ENCODE peak calls at places on chromosomes 11 and 22, in ten cellular contexts. One of them, this sample, is unnamed.

GRCh38 chr11:76787911-76788596 is 4.9 kb downstream of the TSKU start:
- DNase-seq in fibroblast of the aortic adventitia: peak; percentile 64
- DNase-seq in neural progenitor cell: no peak
- DNase-seq in OCI-M1: peak; percentile 85
- DNase-seq in SJSA1: no peak
- DNase-seq in left ventricle myocardium inferior: no peak
- DNase-seq in amygdala: no peak
- DNase-seq in neural crest cell: no peak
- DNase-seq in activated CD4-positive, alpha-beta T cell treated with anti-CD3 and anti-CD28 coated beads, Interleukin-2, amount 50 U/mL, for 24 hours: no peak
- DNase-seq in stimulated activated effector memory CD8-positive, alpha-beta T cell treated with anti-CD3 and anti-CD28 coated beads, Interleukin-12 subunit alpha, Interleukin-12 subunit beta, amount 100 ng/mL, for 72 hours: no peak
- DNase-seq in this sample: peak; percentile 47

GRCh38 chr11:398826-399225 is 4.8 kb downstream of the PKP3 start:
- DNase-seq in fibroblast of the aortic adventitia: peak; percentile 17
- DNase-seq in neural progenitor cell: no peak
- DNase-seq in OCI-M1: no peak
- DNase-seq in SJSA1: no peak
- DNase-seq in left ventricle myocardium inferior: no peak
- DNase-seq in amygdala: no peak
- DNase-seq in neural crest cell: no peak
- DNase-seq in activated CD4-positive, alpha-beta T cell treated with anti-CD3 and anti-CD28 coated beads, Interleukin-2, amount 50 U/mL, for 24 hours: no peak
- DNase-seq in stimulated activated effector memory CD8-positive, alpha-beta T cell treated with anti-CD3 and anti-CD28 coated beads, Interleukin-12 subunit alpha, Interleukin-12 subunit beta, amount 100 ng/mL, for 72 hours: no peak
- DNase-seq in this sample: no peak

GRCh38 chr11:64157987-64158386 is 7.9 kb downstream of the MACROD1 start:
- DNase-seq in fibroblast of the aortic adventitia: no peak
- DNase-seq in neural progenitor cell: no peak
- DNase-seq in OCI-M1: no peak
- DNase-seq in SJSA1: no peak
- DNase-seq in left ventricle myocardium inferior: no peak
- DNase-seq in amygdala: no peak
- DNase-seq in neural crest cell: no peak
- DNase-seq in activated CD4-positive, alpha-beta T cell treated with anti-CD3 and anti-CD28 coated beads, Interleukin-2, amount 50 U/mL, for 24 hours: no peak
- DNase-seq in stimulated activated effector memory CD8-positive, alpha-beta T cell treated with anti-CD3 and anti-CD28 coated beads, Interleukin-12 subunit alpha, Interleukin-12 subunit beta, amount 100 ng/mL, for 72 hours: no peak
- DNase-seq in this sample: no peak

GRCh38 chr11:102446606-102447005 is 6.0 kb downstream of the TMEM123 start:
- DNase-seq in fibroblast of the aortic adventitia: peak; percentile 55
- DNase-seq in neural progenitor cell: no peak
- DNase-seq in OCI-M1: no peak
- DNase-seq in SJSA1: peak; percentile 58
- DNase-seq in left ventricle myocardium inferior: no peak
- DNase-seq in amygdala: no peak
- DNase-seq in neural crest cell: no peak
- DNase-seq in activated CD4-positive, alpha-beta T cell treated with anti-CD3 and anti-CD28 coated beads, Interleukin-2, amount 50 U/mL, for 24 hours: no peak
- DNase-seq in stimulated activated effector memory CD8-positive, alpha-beta T cell treated with anti-CD3 and anti-CD28 coated beads, Interleukin-12 subunit alpha, Interleukin-12 subunit beta, amount 100 ng/mL, for 72 hours: no peak
- DNase-seq in this sample: no peak

GRCh38 chr11:20070459-20070858 is 89.8 kb downstream of the DBX1 start:
- DNase-seq in fibroblast of the aortic adventitia: no peak
- DNase-seq in neural progenitor cell: no peak
- DNase-seq in OCI-M1: no peak
- DNase-seq in SJSA1: peak; percentile 57
- DNase-seq in left ventricle myocardium inferior: no peak
- DNase-seq in amygdala: no peak
- DNase-seq in neural crest cell: no peak
- DNase-seq in activated CD4-positive, alpha-beta T cell treated with anti-CD3 and anti-CD28 coated beads, Interleukin-2, amount 50 U/mL, for 24 hours: no peak
- DNase-seq in stimulated activated effector memory CD8-positive, alpha-beta T cell treated with anti-CD3 and anti-CD28 coated beads, Interleukin-12 subunit alpha, Interleukin-12 subunit beta, amount 100 ng/mL, for 72 hours: no peak
- DNase-seq in this sample: no peak

GRCh38 chr22:46007003-46007847 is 30.3 kb upstream of the WNT7B start:
- DNase-seq in fibroblast of the aortic adventitia: peak; percentile 81
- DNase-seq in neural progenitor cell: no peak
- DNase-seq in OCI-M1: no peak
- DNase-seq in SJSA1: peak; percentile 90
- DNase-seq in left ventricle myocardium inferior: peak; percentile 63
- DNase-seq in amygdala: no peak
- DNase-seq in neural crest cell: no peak
- DNase-seq in activated CD4-positive, alpha-beta T cell treated with anti-CD3 and anti-CD28 coated beads, Interleukin-2, amount 50 U/mL, for 24 hours: no peak
- DNase-seq in stimulated activated effector memory CD8-positive, alpha-beta T cell treated with anti-CD3 and anti-CD28 coated beads, Interleukin-12 subunit alpha, Interleukin-12 subunit beta, amount 100 ng/mL, for 72 hours: no peak
- DNase-seq in this sample: peak; percentile 62

GRCh38 chr11:6855971-6856542 is 6.8 kb upstream of the OR10A2 start:
- DNase-seq in fibroblast of the aortic adventitia: peak; percentile 68
- DNase-seq in neural progenitor cell: peak; percentile 60
- DNase-seq in OCI-M1: peak; percentile 12
- DNase-seq in SJSA1: no peak
- DNase-seq in left ventricle myocardium inferior: no peak
- DNase-seq in amygdala: no peak
- DNase-seq in neural crest cell: no peak
- DNase-seq in activated CD4-positive, alpha-beta T cell treated with anti-CD3 and anti-CD28 coated beads, Interleukin-2, amount 50 U/mL, for 24 hours: no peak
- DNase-seq in stimulated activated effector memory CD8-positive, alpha-beta T cell treated with anti-CD3 and anti-CD28 coated beads, Interleukin-12 subunit alpha, Interleukin-12 subunit beta, amount 100 ng/mL, for 72 hours: no peak
- DNase-seq in this sample: peak; percentile 30

GRCh38 chr11:124829986-124830385 is 29.8 kb upstream of the MSANTD2 start:
- DNase-seq in fibroblast of the aortic adventitia: peak; percentile 29
- DNase-seq in neural progenitor cell: no peak
- DNase-seq in OCI-M1: no peak
- DNase-seq in SJSA1: no peak
- DNase-seq in left ventricle myocardium inferior: no peak
- DNase-seq in amygdala: no peak
- DNase-seq in neural crest cell: no peak
- DNase-seq in activated CD4-positive, alpha-beta T cell treated with anti-CD3 and anti-CD28 coated beads, Interleukin-2, amount 50 U/mL, for 24 hours: no peak
- DNase-seq in stimulated activated effector memory CD8-positive, alpha-beta T cell treated with anti-CD3 and anti-CD28 coated beads, Interleukin-12 subunit alpha, Interleukin-12 subunit beta, amount 100 ng/mL, for 72 hours: no peak
- DNase-seq in this sample: no peak

GRCh38 chr11:113664981-113665710 is 41.0 kb downstream of the TMPRSS5 start:
- DNase-seq in fibroblast of the aortic adventitia: no peak
- DNase-seq in neural progenitor cell: no peak
- DNase-seq in OCI-M1: peak; percentile 98
- DNase-seq in SJSA1: peak; percentile 53
- DNase-seq in left ventricle myocardium inferior: no peak
- DNase-seq in amygdala: no peak
- DNase-seq in neural crest cell: no peak
- DNase-seq in activated CD4-positive, alpha-beta T cell treated with anti-CD3 and anti-CD28 coated beads, Interleukin-2, amount 50 U/mL, for 24 hours: no peak
- DNase-seq in stimulated activated effector memory CD8-positive, alpha-beta T cell treated with anti-CD3 and anti-CD28 coated beads, Interleukin-12 subunit alpha, Interleukin-12 subunit beta, amount 100 ng/mL, for 72 hours: no peak
- DNase-seq in this sample: no peak

GRCh38 chr11:10550988-10551657 is 10.1 kb upstream of the RNF141 start:
- DNase-seq in fibroblast of the aortic adventitia: no peak
- DNase-seq in neural progenitor cell: no peak
- DNase-seq in OCI-M1: no peak
- DNase-seq in SJSA1: no peak
- DNase-seq in left ventricle myocardium inferior: no peak
- DNase-seq in amygdala: no peak
- DNase-seq in neural crest cell: no peak
- DNase-seq in activated CD4-positive, alpha-beta T cell treated with anti-CD3 and anti-CD28 coated beads, Interleukin-2, amount 50 U/mL, for 24 hours: no peak
- DNase-seq in stimulated activated effector memory CD8-positive, alpha-beta T cell treated with anti-CD3 and anti-CD28 coated beads, Interleukin-12 subunit alpha, Interleukin-12 subunit beta, amount 100 ng/mL, for 72 hours: no peak
- DNase-seq in this sample: no peak

GRCh38 chr22:17095538-17095937 is 10.7 kb downstream of the IL17RA start:
- DNase-seq in fibroblast of the aortic adventitia: peak; percentile 14
- DNase-seq in neural progenitor cell: peak; percentile 45
- DNase-seq in OCI-M1: no peak
- DNase-seq in SJSA1: no peak
- DNase-seq in left ventricle myocardium inferior: no peak
- DNase-seq in amygdala: no peak
- DNase-seq in neural crest cell: no peak
- DNase-seq in activated CD4-positive, alpha-beta T cell treated with anti-CD3 and anti-CD28 coated beads, Interleukin-2, amount 50 U/mL, for 24 hours: no peak
- DNase-seq in stimulated activated effector memory CD8-positive, alpha-beta T cell treated with anti-CD3 and anti-CD28 coated beads, Interleukin-12 subunit alpha, Interleukin-12 subunit beta, amount 100 ng/mL, for 72 hours: no peak
- DNase-seq in this sample: no peak

GRCh38 chr11:32116668-32117067 is 25.8 kb downstream of the RCN1 start:
- DNase-seq in fibroblast of the aortic adventitia: no peak
- DNase-seq in neural progenitor cell: no peak
- DNase-seq in OCI-M1: no peak
- DNase-seq in SJSA1: no peak
- DNase-seq in left ventricle myocardium inferior: no peak
- DNase-seq in amygdala: no peak
- DNase-seq in neural crest cell: no peak
- DNase-seq in activated CD4-positive, alpha-beta T cell treated with anti-CD3 and anti-CD28 coated beads, Interleukin-2, amount 50 U/mL, for 24 hours: no peak
- DNase-seq in stimulated activated effector memory CD8-positive, alpha-beta T cell treated with anti-CD3 and anti-CD28 coated beads, Interleukin-12 subunit alpha, Interleukin-12 subunit beta, amount 100 ng/mL, for 72 hours: no peak
- DNase-seq in this sample: no peak

GRCh38 chr11:13327421-13327820 is 49.8 kb downstream of the BMAL1 start:
- DNase-seq in fibroblast of the aortic adventitia: no peak
- DNase-seq in neural progenitor cell: no peak
- DNase-seq in OCI-M1: no peak
- DNase-seq in SJSA1: no peak
- DNase-seq in left ventricle myocardium inferior: no peak
- DNase-seq in amygdala: no peak
- DNase-seq in neural crest cell: no peak
- DNase-seq in activated CD4-positive, alpha-beta T cell treated with anti-CD3 and anti-CD28 coated beads, Interleukin-2, amount 50 U/mL, for 24 hours: no peak
- DNase-seq in stimulated activated effector memory CD8-positive, alpha-beta T cell treated with anti-CD3 and anti-CD28 coated beads, Interleukin-12 subunit alpha, Interleukin-12 subunit beta, amount 100 ng/mL, for 72 hours: no peak
- DNase-seq in this sample: no peak

GRCh38 chr11:111148953-111149352 is 96.6 kb upstream of the POU2AF2 start:
- DNase-seq in fibroblast of the aortic adventitia: peak; percentile 70
- DNase-seq in neural progenitor cell: no peak
- DNase-seq in OCI-M1: peak; percentile 18
- DNase-seq in SJSA1: no peak
- DNase-seq in left ventricle myocardium inferior: no peak
- DNase-seq in amygdala: no peak
- DNase-seq in neural crest cell: no peak
- DNase-seq in activated CD4-positive, alpha-beta T cell treated with anti-CD3 and anti-CD28 coated beads, Interleukin-2, amount 50 U/mL, for 24 hours: no peak
- DNase-seq in stimulated activated effector memory CD8-positive, alpha-beta T cell treated with anti-CD3 and anti-CD28 coated beads, Interleukin-12 subunit alpha, Interleukin-12 subunit beta, amount 100 ng/mL, for 72 hours: no peak
- DNase-seq in this sample: no peak

GRCh38 chr11:33268945-33269567 is 11.9 kb downstream of the HIPK3 start:
- DNase-seq in fibroblast of the aortic adventitia: peak; percentile 63
- DNase-seq in neural progenitor cell: no peak
- DNase-seq in OCI-M1: no peak
- DNase-seq in SJSA1: no peak
- DNase-seq in left ventricle myocardium inferior: no peak
- DNase-seq in amygdala: no peak
- DNase-seq in neural crest cell: no peak
- DNase-seq in activated CD4-positive, alpha-beta T cell treated with anti-CD3 and anti-CD28 coated beads, Interleukin-2, amount 50 U/mL, for 24 hours: no peak
- DNase-seq in stimulated activated effector memory CD8-positive, alpha-beta T cell treated with anti-CD3 and anti-CD28 coated beads, Interleukin-12 subunit alpha, Interleukin-12 subunit beta, amount 100 ng/mL, for 72 hours: no peak
- DNase-seq in this sample: no peak

GRCh38 chr22:46827072-46827780 is 64.8 kb downstream of the TBC1D22A start:
- DNase-seq in fibroblast of the aortic adventitia: no peak
- DNase-seq in neural progenitor cell: peak; percentile 68
- DNase-seq in OCI-M1: no peak
- DNase-seq in SJSA1: no peak
- DNase-seq in left ventricle myocardium inferior: no peak
- DNase-seq in amygdala: no peak
- DNase-seq in neural crest cell: no peak
- DNase-seq in activated CD4-positive, alpha-beta T cell treated with anti-CD3 and anti-CD28 coated beads, Interleukin-2, amount 50 U/mL, for 24 hours: no peak
- DNase-seq in stimulated activated effector memory CD8-positive, alpha-beta T cell treated with anti-CD3 and anti-CD28 coated beads, Interleukin-12 subunit alpha, Interleukin-12 subunit beta, amount 100 ng/mL, for 72 hours: no peak
- DNase-seq in this sample: no peak

GRCh38 chr11:67071420-67072284 is 15.0 kb downstream of the RHOD start:
- DNase-seq in fibroblast of the aortic adventitia: peak; percentile 65
- DNase-seq in neural progenitor cell: peak; percentile 89
- DNase-seq in OCI-M1: peak; percentile 79
- DNase-seq in SJSA1: peak; percentile 79
- DNase-seq in left ventricle myocardium inferior: peak; percentile 80
- DNase-seq in amygdala: no peak
- DNase-seq in neural crest cell: peak; percentile 64
- DNase-seq in activated CD4-positive, alpha-beta T cell treated with anti-CD3 and anti-CD28 coated beads, Interleukin-2, amount 50 U/mL, for 24 hours: peak; percentile 50
- DNase-seq in stimulated activated effector memory CD8-positive, alpha-beta T cell treated with anti-CD3 and anti-CD28 coated beads, Interleukin-12 subunit alpha, Interleukin-12 subunit beta, amount 100 ng/mL, for 72 hours: peak; percentile 78
- DNase-seq in this sample: peak; percentile 82

GRCh38 chr11:110173775-110174644 is 80.8 kb downstream of the ZC3H12C start:
- DNase-seq in fibroblast of the aortic adventitia: peak; percentile 78
- DNase-seq in neural progenitor cell: peak; percentile 85
- DNase-seq in OCI-M1: peak; percentile 73
- DNase-seq in SJSA1: no peak
- DNase-seq in left ventricle myocardium inferior: peak; percentile 64
- DNase-seq in amygdala: no peak
- DNase-seq in neural crest cell: peak; percentile 76
- DNase-seq in activated CD4-positive, alpha-beta T cell treated with anti-CD3 and anti-CD28 coated beads, Interleukin-2, amount 50 U/mL, for 24 hours: peak; percentile 7
- DNase-seq in stimulated activated effector memory CD8-positive, alpha-beta T cell treated with anti-CD3 and anti-CD28 coated beads, Interleukin-12 subunit alpha, Interleukin-12 subunit beta, amount 100 ng/mL, for 72 hours: peak; percentile 54
- DNase-seq in this sample: peak; percentile 82

GRCh38 chr22:27153386-27153785 is 496.0 kb downstream of the MIAT start:
- DNase-seq in fibroblast of the aortic adventitia: no peak
- DNase-seq in neural progenitor cell: no peak
- DNase-seq in OCI-M1: no peak
- DNase-seq in SJSA1: no peak
- DNase-seq in left ventricle myocardium inferior: no peak
- DNase-seq in amygdala: no peak
- DNase-seq in neural crest cell: no peak
- DNase-seq in activated CD4-positive, alpha-beta T cell treated with anti-CD3 and anti-CD28 coated beads, Interleukin-2, amount 50 U/mL, for 24 hours: no peak
- DNase-seq in stimulated activated effector memory CD8-positive, alpha-beta T cell treated with anti-CD3 and anti-CD28 coated beads, Interleukin-12 subunit alpha, Interleukin-12 subunit beta, amount 100 ng/mL, for 72 hours: no peak
- DNase-seq in this sample: no peak

GRCh38 chr11:134267966-134268365 is 8.2 kb upstream of the GLB1L3 start:
- DNase-seq in fibroblast of the aortic adventitia: no peak
- DNase-seq in neural progenitor cell: no peak
- DNase-seq in OCI-M1: no peak
- DNase-seq in SJSA1: no peak
- DNase-seq in left ventricle myocardium inferior: no peak
- DNase-seq in amygdala: no peak
- DNase-seq in neural crest cell: no peak
- DNase-seq in activated CD4-positive, alpha-beta T cell treated with anti-CD3 and anti-CD28 coated beads, Interleukin-2, amount 50 U/mL, for 24 hours: no peak
- DNase-seq in stimulated activated effector memory CD8-positive, alpha-beta T cell treated with anti-CD3 and anti-CD28 coated beads, Interleukin-12 subunit alpha, Interleukin-12 subunit beta, amount 100 ng/mL, for 72 hours: no peak
- DNase-seq in this sample: no peak

GRCh38 chr22:44210721-44211120 is 30.0 kb downstream of the PARVG start:
- DNase-seq in fibroblast of the aortic adventitia: peak; percentile 73
- DNase-seq in neural progenitor cell: no peak
- DNase-seq in OCI-M1: no peak
- DNase-seq in SJSA1: peak; percentile 24
- DNase-seq in left ventricle myocardium inferior: no peak
- DNase-seq in amygdala: no peak
- DNase-seq in neural crest cell: no peak
- DNase-seq in activated CD4-positive, alpha-beta T cell treated with anti-CD3 and anti-CD28 coated beads, Interleukin-2, amount 50 U/mL, for 24 hours: no peak
- DNase-seq in stimulated activated effector memory CD8-positive, alpha-beta T cell treated with anti-CD3 and anti-CD28 coated beads, Interleukin-12 subunit alpha, Interleukin-12 subunit beta, amount 100 ng/mL, for 72 hours: no peak
- DNase-seq in this sample: no peak

GRCh38 chr11:66494935-66495334 is 14.7 kb downstream of the DPP3 start:
- DNase-seq in fibroblast of the aortic adventitia: no peak
- DNase-seq in neural progenitor cell: peak; percentile 30
- DNase-seq in OCI-M1: no peak
- DNase-seq in SJSA1: no peak
- DNase-seq in left ventricle myocardium inferior: no peak
- DNase-seq in amygdala: no peak
- DNase-seq in neural crest cell: no peak
- DNase-seq in activated CD4-positive, alpha-beta T cell treated with anti-CD3 and anti-CD28 coated beads, Interleukin-2, amount 50 U/mL, for 24 hours: no peak
- DNase-seq in stimulated activated effector memory CD8-positive, alpha-beta T cell treated with anti-CD3 and anti-CD28 coated beads, Interleukin-12 subunit alpha, Interleukin-12 subunit beta, amount 100 ng/mL, for 72 hours: no peak
- DNase-seq in this sample: no peak

GRCh38 chr11:100910808-100911207 is 218.8 kb downstream of the PGR start:
- DNase-seq in fibroblast of the aortic adventitia: no peak
- DNase-seq in neural progenitor cell: no peak
- DNase-seq in OCI-M1: no peak
- DNase-seq in SJSA1: no peak
- DNase-seq in left ventricle myocardium inferior: no peak
- DNase-seq in amygdala: no peak
- DNase-seq in neural crest cell: no peak
- DNase-seq in activated CD4-positive, alpha-beta T cell treated with anti-CD3 and anti-CD28 coated beads, Interleukin-2, amount 50 U/mL, for 24 hours: no peak
- DNase-seq in stimulated activated effector memory CD8-positive, alpha-beta T cell treated with anti-CD3 and anti-CD28 coated beads, Interleukin-12 subunit alpha, Interleukin-12 subunit beta, amount 100 ng/mL, for 72 hours: no peak
- DNase-seq in this sample: no peak

GRCh38 chr22:42646569-42647525 is 2.3 kb downstream of the CYB5R3 start:
- DNase-seq in fibroblast of the aortic adventitia: peak; percentile 74
- DNase-seq in neural progenitor cell: no peak
- DNase-seq in OCI-M1: peak; percentile 34
- DNase-seq in SJSA1: no peak
- DNase-seq in left ventricle myocardium inferior: peak; percentile 83
- DNase-seq in amygdala: no peak
- DNase-seq in neural crest cell: no peak
- DNase-seq in activated CD4-positive, alpha-beta T cell treated with anti-CD3 and anti-CD28 coated beads, Interleukin-2, amount 50 U/mL, for 24 hours: no peak
- DNase-seq in stimulated activated effector memory CD8-positive, alpha-beta T cell treated with anti-CD3 and anti-CD28 coated beads, Interleukin-12 subunit alpha, Interleukin-12 subunit beta, amount 100 ng/mL, for 72 hours: no peak
- DNase-seq in this sample: peak; percentile 81

GRCh38 chr11:91078221-91078620 is 855.4 kb upstream of the CHORDC1 start:
- DNase-seq in fibroblast of the aortic adventitia: no peak
- DNase-seq in neural progenitor cell: no peak
- DNase-seq in OCI-M1: peak; percentile 74
- DNase-seq in SJSA1: no peak
- DNase-seq in left ventricle myocardium inferior: no peak
- DNase-seq in amygdala: no peak
- DNase-seq in neural crest cell: no peak
- DNase-seq in activated CD4-positive, alpha-beta T cell treated with anti-CD3 and anti-CD28 coated beads, Interleukin-2, amount 50 U/mL, for 24 hours: no peak
- DNase-seq in stimulated activated effector memory CD8-positive, alpha-beta T cell treated with anti-CD3 and anti-CD28 coated beads, Interleukin-12 subunit alpha, Interleukin-12 subunit beta, amount 100 ng/mL, for 72 hours: no peak
- DNase-seq in this sample: no peak

GRCh38 chr11:86591631-86592030 is 80.8 kb downstream of the ME3 start:
- DNase-seq in fibroblast of the aortic adventitia: no peak
- DNase-seq in neural progenitor cell: no peak
- DNase-seq in OCI-M1: no peak
- DNase-seq in SJSA1: no peak
- DNase-seq in left ventricle myocardium inferior: no peak
- DNase-seq in amygdala: no peak
- DNase-seq in neural crest cell: no peak
- DNase-seq in activated CD4-positive, alpha-beta T cell treated with anti-CD3 and anti-CD28 coated beads, Interleukin-2, amount 50 U/mL, for 24 hours: no peak
- DNase-seq in stimulated activated effector memory CD8-positive, alpha-beta T cell treated with anti-CD3 and anti-CD28 coated beads, Interleukin-12 subunit alpha, Interleukin-12 subunit beta, amount 100 ng/mL, for 72 hours: no peak
- DNase-seq in this sample: no peak

GRCh38 chr11:134513585-134514120 is 101.6 kb upstream of the B3GAT1 start:
- DNase-seq in fibroblast of the aortic adventitia: no peak
- DNase-seq in neural progenitor cell: no peak
- DNase-seq in OCI-M1: no peak
- DNase-seq in SJSA1: no peak
- DNase-seq in left ventricle myocardium inferior: no peak
- DNase-seq in amygdala: no peak
- DNase-seq in neural crest cell: no peak
- DNase-seq in activated CD4-positive, alpha-beta T cell treated with anti-CD3 and anti-CD28 coated beads, Interleukin-2, amount 50 U/mL, for 24 hours: no peak
- DNase-seq in stimulated activated effector memory CD8-positive, alpha-beta T cell treated with anti-CD3 and anti-CD28 coated beads, Interleukin-12 subunit alpha, Interleukin-12 subunit beta, amount 100 ng/mL, for 72 hours: no peak
- DNase-seq in this sample: no peak

GRCh38 chr11:116471608-116472007 is 301.2 kb downstream of the BUD13 start:
- DNase-seq in fibroblast of the aortic adventitia: peak; percentile 88
- DNase-seq in neural progenitor cell: no peak
- DNase-seq in OCI-M1: no peak
- DNase-seq in SJSA1: peak; percentile 55
- DNase-seq in left ventricle myocardium inferior: no peak
- DNase-seq in amygdala: no peak
- DNase-seq in neural crest cell: no peak
- DNase-seq in activated CD4-positive, alpha-beta T cell treated with anti-CD3 and anti-CD28 coated beads, Interleukin-2, amount 50 U/mL, for 24 hours: no peak
- DNase-seq in stimulated activated effector memory CD8-positive, alpha-beta T cell treated with anti-CD3 and anti-CD28 coated beads, Interleukin-12 subunit alpha, Interleukin-12 subunit beta, amount 100 ng/mL, for 72 hours: no peak
- DNase-seq in this sample: no peak

This sample was measured in adrenal gland.